ENCODE peak calls at places on chromosomes 12 and 14, in six cellular contexts. W is adrenal gland; A is effector memory CD4-positive, alpha-beta T cell; C is neural progenitor cell; L is OCI-LY7; O is CD4-positive, alpha-beta T cell. Z is an unnamed sample.

GRCh38 chr14:25132734-25133422 is 82.9 kb upstream of the STXBP6 start:
- DNase-seq in W (peak), A (peak), C (peak), L (peak), O (peak), Z (peak)

GRCh38 chr12:43957732-43958131 is 121.9 kb downstream of the TMEM117 start:
- DNase-seq in W (peak), A (no peak), C (peak), L (peak), O (no peak), Z (no peak)

GRCh38 chr14:72341686-72342085 is 409.5 kb downstream of the RGS6 start:
- DNase-seq in W (no peak), A (no peak), C (no peak), L (no peak), O (no peak), Z (no peak)

GRCh38 chr12:111093428-111094142 is 173.2 kb upstream of the MYL2 start:
- DNase-seq in W (no peak), A (no peak), C (no peak), L (peak), O (peak), Z (no peak)

GRCh38 chr14:93263416-93263815 is 56.4 kb downstream of the UBR7 start:
- DNase-seq in W (no peak), A (no peak), C (no peak), L (no peak), O (no peak), Z (no peak)

GRCh38 chr12:5088586-5089264 is 45.0 kb downstream of the KCNA5 start:
- DNase-seq in W (no peak), A (no peak), C (no peak), L (no peak), O (no peak), Z (no peak)

GRCh38 chr14:105938959-105939358 is 412.6 kb downstream of the TMEM121 start:
- DNase-seq in W (no peak), A (no peak), C (no peak), L (no peak), O (no peak), Z (no peak)

GRCh38 chr14:96598332-96598928 is 96.2 kb downstream of the PAPOLA start:
- DNase-seq in W (no peak), A (no peak), C (no peak), L (no peak), O (no peak), Z (no peak)

GRCh38 chr12:20798561-20798960 is 11.9 kb upstream of the SLCO1B3 start:
- DNase-seq in W (no peak), A (no peak), C (peak), L (peak), O (no peak), Z (no peak)

GRCh38 chr12:71551529-71551928 is 111.9 kb downstream of the LGR5 start:
- DNase-seq in W (no peak), A (no peak), C (peak), L (peak), O (no peak), Z (no peak)

GRCh38 chr12:132415456-132416120 is 74.4 kb upstream of the FBRSL1 start:
- DNase-seq in W (no peak), A (no peak), C (no peak), L (no peak), O (no peak), Z (no peak)

GRCh38 chr12:78343657-78344056 is 513.0 kb downstream of the NAV3 start:
- DNase-seq in W (no peak), A (no peak), C (no peak), L (no peak), O (no peak), Z (no peak)

GRCh38 chr14:99687284-99688209 is 3.4 kb downstream of the CYP46A1 start:
- DNase-seq in W (no peak), A (peak), C (peak), L (peak), O (peak), Z (no peak)

GRCh38 chr12:22032732-22033131 is 13.3 kb upstream of the CMAS start:
- DNase-seq in W (no peak), A (no peak), C (no peak), L (no peak), O (no peak), Z (no peak)

GRCh38 chr12:9135903-9136310 is 20.2 kb upstream of the A2M start:
- DNase-seq in W (no peak), A (no peak), C (no peak), L (no peak), O (no peak), Z (no peak)

GRCh38 chr12:9133243-9133938 is 17.7 kb upstream of the A2M start:
- DNase-seq in W (no peak), A (no peak), C (no peak), L (no peak), O (no peak), Z (no peak)

GRCh38 chr12:9132008-9132535 is 16.4 kb upstream of the A2M start:
- DNase-seq in W (no peak), A (no peak), C (no peak), L (no peak), O (no peak), Z (no peak)

GRCh38 chr12:9130244-9130643 is 14.5 kb upstream of the A2M start:
- DNase-seq in W (no peak), A (no peak), C (no peak), L (no peak), O (no peak), Z (no peak)

GRCh38 chr12:9134981-9135628 is 19.4 kb upstream of the A2M start:
- DNase-seq in W (no peak), A (no peak), C (no peak), L (peak), O (no peak), Z (no peak)
- H3K27ac ChIP-seq in W (no peak), A (no peak), C (no peak), L (no peak), O (no peak), Z (no peak)

DNA sequence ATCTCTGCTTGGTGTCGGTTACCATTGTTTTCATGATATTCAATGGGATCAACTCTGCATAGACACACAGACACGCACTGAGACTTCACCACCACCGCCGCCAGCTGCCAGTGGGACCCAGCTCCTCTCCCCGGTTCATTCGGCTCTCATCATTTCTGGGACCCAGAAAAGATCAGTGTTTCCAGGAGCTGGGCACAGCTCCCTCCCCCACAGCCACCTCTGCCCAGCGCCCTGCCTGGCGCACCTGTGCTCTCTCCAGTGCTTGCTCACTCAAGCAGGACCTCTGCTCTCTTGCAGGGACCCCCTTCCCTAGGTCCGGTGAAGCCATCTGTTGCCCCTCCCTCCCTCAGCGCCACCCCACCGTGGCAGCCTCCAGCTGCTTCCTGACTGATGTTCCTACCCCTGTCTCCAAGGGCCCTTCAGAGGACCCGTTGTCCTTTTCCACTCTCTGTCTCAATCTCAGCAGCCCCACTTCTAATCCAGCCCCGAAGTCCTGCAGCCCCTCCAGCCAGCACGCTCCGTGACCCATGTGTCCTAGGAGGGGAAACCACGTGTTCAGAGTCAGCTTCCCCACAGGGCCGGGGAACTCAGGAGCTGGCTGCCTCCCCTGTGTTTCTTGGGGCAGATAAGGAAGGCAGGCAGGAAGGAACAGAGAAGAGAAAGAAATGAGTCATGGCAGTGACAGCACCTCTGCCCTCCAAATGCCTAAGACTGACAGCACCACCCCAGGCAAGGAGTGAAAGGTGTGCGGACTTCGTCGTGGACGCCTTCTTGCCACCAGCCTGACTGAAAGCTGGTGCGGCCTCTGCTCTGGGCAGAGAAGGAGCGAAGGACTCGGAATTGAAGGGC is 167.2 kb upstream of the FKBP4 start:
- DNase-seq in W (no peak), A (no peak), C (no peak), L (peak), O (no peak), Z (no peak)
- H3K27ac ChIP-seq in W (no peak), A (no peak), C (no peak), L (no peak), O (no peak), Z (no peak)

GRCh38 chr12:96054262-96054645 is 18.9 kb upstream of the LTA4H start:
- DNase-seq in W (no peak), A (no peak), C (no peak), L (no peak), O (no peak), Z (no peak)
- H3K27ac ChIP-seq in W (no peak), A (no peak), C (no peak), L (no peak), O (no peak), Z (no peak)

GRCh38 chr14:59868021-59868420 is 2.6 kb downstream of the RTN1 start:
- DNase-seq in W (no peak), A (no peak), C (no peak), L (no peak), O (no peak), Z (no peak)

GRCh38 chr14:59870277-59871165 is at the start of gene RTN1:
- DNase-seq in W (peak), A (no peak), C (peak), L (no peak), O (peak), Z (peak)

GRCh38 chr14:59869381-59870255 is 958 bp downstream of the RTN1 start:
- DNase-seq in W (no peak), A (no peak), C (peak), L (no peak), O (no peak), Z (no peak)

DNA sequence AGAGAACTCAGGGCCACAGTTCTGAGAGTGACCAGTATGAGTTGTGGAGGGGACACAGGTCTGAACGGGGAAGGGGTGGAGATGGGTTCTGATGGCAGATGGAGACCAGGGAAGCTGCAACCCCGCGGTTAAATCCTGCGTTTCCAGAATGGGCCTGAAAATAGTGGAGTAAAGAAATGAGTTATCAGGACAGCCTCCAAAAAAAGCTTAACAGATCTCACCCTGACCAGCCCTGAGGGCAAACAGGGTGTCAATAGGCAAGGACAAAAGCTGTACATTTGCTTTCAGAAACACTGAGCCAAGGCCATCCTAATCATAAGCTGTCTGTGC is 555 bp upstream of the RTN1 start:
- DNase-seq in W (no peak), A (no peak), C (no peak), L (no peak), O (no peak), Z (no peak)
- H3K27ac ChIP-seq in W (no peak), A (no peak), C (no peak), L (no peak), O (no peak), Z (peak)

GRCh38 chr12:70049596-70050360 is 193.5 kb upstream of the CNOT2 start:
- DNase-seq in W (no peak), A (no peak), C (no peak), L (peak), O (no peak), Z (no peak)

GRCh38 chr12:70048521-70049245 is 194.6 kb upstream of the CNOT2 start:
- DNase-seq in W (no peak), A (no peak), C (no peak), L (peak), O (no peak), Z (no peak)

GRCh38 chr12:70052931-70053497 is 190.2 kb upstream of the CNOT2 start:
- DNase-seq in W (peak), A (no peak), C (no peak), L (no peak), O (no peak), Z (no peak)

GRCh38 chr12:70052476-70052875 is 190.8 kb upstream of the CNOT2 start:
- DNase-seq in W (no peak), A (no peak), C (no peak), L (no peak), O (no peak), Z (no peak)
- H3K27ac ChIP-seq in W (no peak), A (no peak), C (no peak), L (no peak), O (no peak), Z (no peak)

Z was measured in caudate nucleus.